ENCODE peak calls at places on chromosomes 3 and 15, in seven cellular contexts. K, W, M, B, O, E and Z are unnamed samples. For H3K79me1 and H3K27me3, the result is how much of the 10 kb centered on the place peaks cover.

GRCh38 chr3:43362961-43363360 is 76.6 kb downstream of the SNRK start:
- DNase-seq in K (no peak), W (no peak), M (no peak), B (no peak), O (no peak), E (no peak), Z (no peak)

GRCh38 chr3:97293596-97294131 is 470.9 kb upstream of the ARL6 start:
- DNase-seq in K (no peak), W (no peak), M (no peak), B (no peak), O (no peak), E (no peak), Z (no peak)

GRCh38 chr3:116259984-116260383 is 185.3 kb downstream of the LSAMP start:
- DNase-seq in K (no peak), W (no peak), M (no peak), B (no peak), O (no peak), E (no peak), Z (no peak)

GRCh38 chr3:183278479-183279088 is 25.5 kb downstream of the B3GNT5 start:
- DNase-seq in K (no peak), W (no peak), M (no peak), B (no peak), O (no peak), E (no peak), Z (no peak)

GRCh38 chr3:102129774-102130608 is 280.7 kb downstream of the NFKBIZ start:
- DNase-seq in K (peak), W (no peak), M (no peak), B (no peak), O (peak), E (no peak), Z (no peak)

GRCh38 chr15:79084308-79084968 is 6.1 kb downstream of the RASGRF1 start:
- DNase-seq in K (no peak), W (no peak), M (no peak), B (no peak), O (no peak), E (no peak), Z (no peak)

GRCh38 chr3:46538803-46539442 is 27.2 kb downstream of the LRRC2 start:
- DNase-seq in K (peak), W (no peak), M (peak), B (no peak), O (peak), E (no peak), Z (no peak)

GRCh38 chr3:191361456-191361855 is 31.1 kb upstream of the UTS2B start:
- DNase-seq in K (no peak), W (peak), M (peak), B (no peak), O (no peak), E (no peak), Z (no peak)

GRCh38 chr3:39249453-39250115 is 30.3 kb downstream of the CX3CR1 start:
- DNase-seq in K (no peak), W (no peak), M (no peak), B (no peak), O (no peak), E (no peak), Z (no peak)

DNA sequence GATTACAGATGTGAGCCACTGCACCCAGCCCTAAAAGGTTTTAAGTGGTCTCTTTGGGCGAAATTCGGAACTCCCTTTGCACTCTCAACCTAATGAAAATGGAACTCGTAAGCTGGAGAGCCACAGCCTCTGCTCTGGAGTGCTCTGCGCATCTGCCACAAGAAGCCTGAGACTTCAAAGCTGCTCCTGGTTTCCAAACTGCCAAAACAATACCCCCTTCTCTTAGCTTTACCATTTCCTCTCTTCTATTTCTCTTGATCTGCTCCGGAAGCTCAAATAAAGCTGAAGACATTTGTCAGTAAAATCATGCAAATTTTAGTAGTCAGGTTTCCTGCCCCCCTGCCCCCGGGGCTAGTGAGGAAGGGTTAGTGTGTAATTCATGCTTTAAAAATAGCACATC is 312.7 kb downstream of the MFSD1 start:
- DNase-seq in K (no peak), W (no peak), M (no peak), B (no peak), O (no peak), E (no peak), Z (no peak)
- H3K4ac ChIP-seq in K (no peak), W (no peak), M (no peak), B (no peak), O (no peak), E (no peak), Z (no peak)

GRCh38 chr15:60509470-60509869 is 30.5 kb upstream of the ICE2 start:
- DNase-seq in K (no peak), W (no peak), M (no peak), B (no peak), O (no peak), E (no peak), Z (no peak)

GRCh38 chr15:60514261-60514881 is 35.4 kb upstream of the ICE2 start:
- DNase-seq in K (no peak), W (no peak), M (no peak), B (no peak), O (no peak), E (no peak), Z (no peak)

GRCh38 chr15:60512937-60513336 is 34.0 kb upstream of the ICE2 start:
- DNase-seq in K (no peak), W (no peak), M (no peak), B (no peak), O (no peak), E (no peak), Z (no peak)

GRCh38 chr15:60510006-60510405 is 31.1 kb upstream of the ICE2 start:
- DNase-seq in K (no peak), W (no peak), M (no peak), B (no peak), O (no peak), E (no peak), Z (no peak)

GRCh38 chr15:60511351-60512157 is 32.6 kb upstream of the ICE2 start:
- DNase-seq in K (peak), W (no peak), M (no peak), B (no peak), O (no peak), E (no peak), Z (no peak)
- H3K79me1 ChIP-seq in K (under half), W (under half), M (under half), B (under half), O (under half), E (under half), Z (under half)

GRCh38 chr15:80931721-80932609 is 57.7 kb downstream of the MESD start:
- DNase-seq in K (no peak), W (no peak), M (no peak), B (no peak), O (peak), E (no peak), Z (no peak)

GRCh38 chr15:80929689-80930088 is 59.9 kb downstream of the MESD start:
- DNase-seq in K (peak), W (no peak), M (no peak), B (no peak), O (no peak), E (no peak), Z (no peak)

GRCh38 chr15:80934761-80935221 is 54.8 kb downstream of the MESD start:
- DNase-seq in K (peak), W (no peak), M (peak), B (no peak), O (peak), E (no peak), Z (peak)

GRCh38 chr15:80931191-80931590 is 58.4 kb downstream of the MESD start:
- DNase-seq in K (no peak), W (no peak), M (no peak), B (no peak), O (no peak), E (no peak), Z (no peak)

DNA sequence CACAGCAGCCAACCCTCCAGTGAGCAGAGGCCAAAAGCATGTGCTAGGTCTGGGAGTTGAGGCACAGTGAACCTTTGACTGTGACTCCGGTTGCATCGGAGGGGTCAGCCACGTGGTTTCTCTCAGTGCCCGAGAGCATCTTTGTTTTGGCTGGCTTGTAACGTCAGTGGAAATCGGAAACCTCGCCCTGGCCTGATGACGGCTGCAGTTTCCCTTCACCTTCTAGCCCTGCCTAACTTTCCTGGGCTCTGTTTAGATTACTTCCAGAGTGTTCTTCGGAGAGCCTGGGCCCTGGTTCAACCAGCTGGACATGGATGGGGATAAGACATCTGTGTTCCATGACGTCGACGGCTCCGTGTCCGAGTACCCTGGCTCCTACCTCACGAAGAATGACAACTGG is 56.6 kb downstream of the MESD start:
- DNase-seq in K (peak), W (no peak), M (no peak), B (no peak), O (peak), E (no peak), Z (no peak)
- H3K27me3 ChIP-seq in K (under half), W (under half), M (under half), B (under half), O (under half), E (under half), Z (under half)

DNA sequence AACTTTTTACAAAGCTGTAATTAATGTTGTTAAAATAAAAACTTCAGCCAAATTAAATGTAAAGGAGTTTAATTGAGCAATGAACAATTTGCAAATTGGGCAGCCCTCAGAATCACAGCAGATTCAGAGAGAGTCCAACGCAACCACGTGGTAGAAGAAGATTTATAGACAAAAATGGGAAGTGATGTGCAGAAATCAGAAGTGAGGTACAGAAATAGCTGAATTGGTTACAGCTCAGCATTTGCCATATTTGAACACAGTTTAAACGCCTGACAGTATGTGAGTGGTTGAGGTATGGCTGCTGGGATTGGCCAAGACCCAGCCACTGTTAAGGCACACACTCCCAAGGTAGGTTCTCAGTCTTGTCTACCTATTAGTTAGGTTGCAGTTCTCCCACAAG is 14.4 kb upstream of the PLA2G4D start:
- DNase-seq in K (no peak), W (no peak), M (no peak), B (no peak), O (no peak), E (no peak), Z (no peak)
- H3K4ac ChIP-seq in K (no peak), W (no peak), M (no peak), B (no peak), O (no peak), E (no peak), Z (no peak)